ENCODE peak calls at places on chromosome 4, in six cellular contexts. C is transverse colon, W is HCT116, Y is stomach, Z is H1, F is suprapubic skin. S is an unnamed sample. For H3K4me1, the result is how much of the 10 kb centered on the place peaks cover.

GRCh38 chr4:6092131-6092530 is 73.9 kb upstream of the C4orf50 start:
- DNase-seq in W (no peak), F (peak), C (no peak), Y (no peak), Z (no peak), S (peak)

GRCh38 chr4:183455431-183456145 is 11.2 kb downstream of the CDKN2AIP start:
- DNase-seq in Z (no peak), Y (no peak), W (no peak), C (no peak), F (no peak), S (no peak)

GRCh38 chr4:86653237-86653865 is 59.2 kb downstream of the PTPN13 start:
- DNase-seq in F (no peak), Y (no peak), C (peak), Z (peak), W (peak), S (no peak)

GRCh38 chr4:123350191-123350544 is 46.4 kb upstream of the SPRY1 start:
- DNase-seq in Z (no peak), F (no peak), C (peak), W (peak), Y (peak), S (no peak)

GRCh38 chr4:161260819-161261218 is 903.0 kb downstream of the FSTL5 start:
- DNase-seq in Z (no peak), F (no peak), C (no peak), Y (no peak), W (no peak), S (no peak)

GRCh38 chr4:74157116-74157742 is 689 bp upstream of the MTHFD2L start:
- DNase-seq in C (no peak), W (no peak), F (no peak), Y (no peak), Z (no peak), S (no peak)

GRCh38 chr4:98473046-98473445 is 185.4 kb downstream of the TSPAN5 start:
- DNase-seq in Z (no peak), W (no peak), Y (no peak), C (no peak), F (no peak), S (no peak)

GRCh38 chr4:13678186-13678924 is 50.8 kb upstream of the BOD1L1 start:
- DNase-seq in Y (no peak), W (no peak), F (no peak), C (no peak), Z (no peak), S (no peak)

GRCh38 chr4:75939890-75940691 is 722 bp downstream of the NAAA start:
- DNase-seq in F (peak), Z (peak), Y (peak), C (peak), W (peak), S (peak)

GRCh38 chr4:148935179-148935578 is 493.0 kb upstream of the NR3C2 start:
- DNase-seq in W (no peak), C (no peak), Y (no peak), Z (no peak), F (no peak), S (no peak)

GRCh38 chr4:172726001-172726423 is 442.6 kb upstream of the GALNT7 start:
- DNase-seq in W (no peak), C (peak), Y (peak), Z (no peak), F (no peak), S (no peak)

GRCh38 chr4:24511371-24512063 is 72.8 kb downstream of the DHX15 start:
- DNase-seq in F (no peak), C (no peak), Z (no peak), W (no peak), Y (no peak), S (no peak)

GRCh38 chr4:111854494-111855087 is 290.7 kb upstream of the FAM241A start:
- DNase-seq in Z (no peak), C (peak), Y (no peak), W (peak), F (no peak), S (no peak)

GRCh38 chr4:139808381-139809206 is 143.0 kb downstream of the MGST2 start:
- DNase-seq in F (no peak), W (no peak), Z (no peak), C (no peak), Y (no peak), S (no peak)

GRCh38 chr4:7535094-7535493 is 100.4 kb upstream of the PSAPL1 start:
- DNase-seq in C (no peak), W (no peak), F (no peak), Y (no peak), Z (no peak), S (no peak)

GRCh38 chr4:153013202-153013988 is 77.3 kb downstream of the FHDC1 start:
- DNase-seq in C (no peak), F (no peak), Y (no peak), W (no peak), Z (no peak), S (no peak)

GRCh38 chr4:141462361-141462760 is 174.0 kb upstream of the IL15 start:
- DNase-seq in W (no peak), C (no peak), F (no peak), Y (no peak), Z (no peak), S (no peak)

GRCh38 chr4:69689530-69690111 is 36.6 kb upstream of the UGT2A1 start:
- DNase-seq in C (no peak), Y (no peak), Z (no peak), W (peak), F (no peak), S (no peak)

GRCh38 chr4:147103403-147103946 is 157.8 kb upstream of the TTC29 start:
- DNase-seq in Y (no peak), Z (no peak), C (no peak), F (peak), W (no peak), S (peak)

GRCh38 chr4:156992943-156993342 is 21.3 kb upstream of the PDGFC start:
- DNase-seq in Y (no peak), W (no peak), F (no peak), C (no peak), Z (no peak), S (no peak)

GRCh38 chr4:176800891-176801534 is 8.3 kb upstream of the VEGFC start:
- DNase-seq in C (no peak), W (no peak), Z (no peak), Y (no peak), F (no peak), S (no peak)
- TF ChIP-seq POLR2AphosphoS5 in C (no peak), W (no peak), Z (no peak), Y (no peak), F (no peak), S (no peak)

GRCh38 chr4:2936773-2937145 is 26.4 kb downstream of the NOP14 start:
- DNase-seq in Y (no peak), W (no peak), Z (no peak), F (peak), C (no peak), S (peak)

GRCh38 chr4:2934077-2934812 is 29.0 kb downstream of the NOP14 start:
- DNase-seq in Z (no peak), C (peak), W (no peak), F (peak), Y (peak), S (peak)

GRCh38 chr4:2934813-2935761 is 28.1 kb downstream of the NOP14 start:
- DNase-seq in F (peak), Y (peak), W (peak), C (peak), Z (peak), S (peak)

GRCh38 chr4:2937146-2937857 is 25.9 kb downstream of the NOP14 start:
- DNase-seq in F (peak), Z (no peak), W (peak), C (peak), Y (peak), S (peak)

DNA sequence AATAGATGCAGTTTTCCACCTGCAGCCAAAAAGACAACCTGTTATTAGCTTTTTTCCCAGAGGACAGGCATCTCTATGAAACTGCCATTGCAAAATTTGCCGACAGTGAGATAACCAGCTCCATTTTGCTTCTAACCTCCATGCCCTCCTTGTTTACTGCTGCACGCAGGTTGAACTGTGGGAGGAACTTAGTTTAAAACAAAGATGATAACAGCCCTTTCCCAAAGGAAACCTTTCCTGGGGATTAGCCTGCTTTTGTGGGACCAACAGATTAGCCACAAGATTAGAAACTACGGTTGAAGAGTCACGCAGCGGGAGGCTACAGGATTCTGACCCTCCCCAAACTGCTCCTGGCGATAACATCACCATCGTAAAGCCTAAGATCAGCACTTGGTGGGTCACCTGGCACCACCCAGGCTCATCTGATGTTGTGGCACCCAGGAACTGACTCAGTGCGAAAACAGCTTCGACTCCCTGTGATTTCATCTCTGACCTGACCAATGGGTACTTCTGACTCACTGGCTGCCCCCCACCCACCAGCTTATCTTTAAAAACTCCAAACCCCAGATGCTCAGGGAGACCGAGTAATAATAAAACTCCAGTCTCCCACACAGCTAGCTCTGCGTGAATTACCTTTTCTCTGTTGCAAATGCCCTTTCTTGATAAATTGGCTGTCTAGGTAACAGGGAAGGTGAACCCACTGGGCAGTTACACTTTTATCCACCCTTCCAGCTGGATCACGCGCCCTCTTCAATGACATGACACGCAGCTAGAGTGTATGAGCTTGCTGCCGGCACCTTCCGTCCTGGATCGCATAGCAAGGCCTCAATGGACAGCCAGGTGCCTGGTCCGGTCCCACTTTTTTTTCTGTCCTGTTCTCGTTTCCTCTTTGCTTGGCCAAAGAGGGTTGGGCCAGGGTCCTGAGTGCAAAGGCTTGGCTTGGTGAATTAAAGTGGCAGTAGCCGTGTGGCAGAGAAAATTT is 27.2 kb downstream of the NOP14 start:
- DNase-seq in W (peak), C (no peak), Y (peak), Z (no peak), F (peak), S (peak)
- H3K4me1 ChIP-seq in W (under half), C (under half), Y (half or more), Z (under half), F (half or more), S (under half)

GRCh38 chr4:10096201-10096975 is 20.2 kb downstream of the WDR1 start:
- DNase-seq in F (no peak), W (peak), Y (peak), C (peak), Z (no peak), S (peak)

GRCh38 chr4:10098770-10099139 is 17.8 kb downstream of the WDR1 start:
- DNase-seq in Z (no peak), W (peak), F (no peak), Y (no peak), C (no peak), S (no peak)

GRCh38 chr4:10096976-10097330 is 19.6 kb downstream of the WDR1 start:
- DNase-seq in W (no peak), C (no peak), Y (no peak), F (no peak), Z (no peak), S (no peak)

GRCh38 chr4:10099521-10100325 is 16.9 kb downstream of the WDR1 start:
- DNase-seq in C (no peak), W (no peak), Z (no peak), F (no peak), Y (no peak), S (no peak)

DNA sequence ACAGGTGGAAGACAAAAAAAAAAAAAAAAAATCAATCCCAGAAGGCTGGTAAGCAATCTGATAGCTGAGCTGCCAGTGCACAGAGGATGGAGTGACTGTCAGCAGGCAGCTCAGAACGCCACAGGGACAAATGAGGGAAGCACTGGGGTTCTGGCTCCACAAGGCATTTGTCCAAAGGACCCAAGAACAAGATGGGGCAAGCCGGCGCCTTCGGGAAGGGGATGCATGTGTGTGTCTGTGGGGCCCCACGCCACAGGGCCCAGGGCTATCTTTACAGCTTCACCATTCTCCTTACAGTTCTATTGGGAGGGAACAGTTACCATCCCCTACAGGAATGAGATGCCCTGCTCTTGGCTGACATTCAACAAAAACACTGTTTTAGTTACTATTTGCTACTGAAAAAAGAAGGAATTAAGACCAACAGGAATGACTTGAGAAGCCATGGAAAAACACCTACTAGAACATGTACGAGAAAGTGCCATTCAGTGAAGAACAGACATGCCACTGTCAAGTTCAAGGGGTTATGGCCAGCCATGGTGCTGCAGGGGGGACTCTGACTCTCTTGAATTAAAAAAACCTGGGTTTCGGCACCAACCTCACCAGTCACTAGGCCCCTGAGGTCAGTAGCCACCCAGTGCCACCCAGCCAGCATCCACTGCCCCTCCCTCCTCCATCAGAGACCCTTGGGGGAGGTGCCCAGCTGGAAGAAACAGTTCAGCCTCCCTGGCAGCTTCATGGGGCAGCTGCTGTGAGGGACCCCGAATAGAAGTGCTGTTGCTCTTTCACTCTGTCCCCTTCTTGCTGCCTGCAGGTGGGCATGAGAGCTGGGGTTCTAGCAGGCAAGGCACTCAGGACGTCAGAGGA is 18.5 kb downstream of the WDR1 start:
- DNase-seq in Y (no peak), C (no peak), F (no peak), W (no peak), Z (no peak), S (no peak)
- TF ChIP-seq POLR2AphosphoS5 in Y (no peak), C (no peak), F (no peak), W (no peak), Z (peak), S (no peak)

GRCh38 chr4:89293299-89293698 is 14.3 kb downstream of the GPRIN3 start:
- DNase-seq in F (no peak), Y (no peak), Z (no peak), C (no peak), W (no peak), S (no peak)

GRCh38 chr4:89296399-89296798 is 11.2 kb downstream of the GPRIN3 start:
- DNase-seq in Y (no peak), C (no peak), W (no peak), Z (no peak), F (no peak), S (no peak)

GRCh38 chr4:89296871-89297270 is 10.7 kb downstream of the GPRIN3 start:
- DNase-seq in F (no peak), W (no peak), Z (no peak), Y (no peak), C (no peak), S (no peak)

GRCh38 chr4:89294583-89295244 is 12.9 kb downstream of the GPRIN3 start:
- DNase-seq in Z (no peak), C (no peak), F (no peak), Y (no peak), W (no peak), S (no peak)

DNA sequence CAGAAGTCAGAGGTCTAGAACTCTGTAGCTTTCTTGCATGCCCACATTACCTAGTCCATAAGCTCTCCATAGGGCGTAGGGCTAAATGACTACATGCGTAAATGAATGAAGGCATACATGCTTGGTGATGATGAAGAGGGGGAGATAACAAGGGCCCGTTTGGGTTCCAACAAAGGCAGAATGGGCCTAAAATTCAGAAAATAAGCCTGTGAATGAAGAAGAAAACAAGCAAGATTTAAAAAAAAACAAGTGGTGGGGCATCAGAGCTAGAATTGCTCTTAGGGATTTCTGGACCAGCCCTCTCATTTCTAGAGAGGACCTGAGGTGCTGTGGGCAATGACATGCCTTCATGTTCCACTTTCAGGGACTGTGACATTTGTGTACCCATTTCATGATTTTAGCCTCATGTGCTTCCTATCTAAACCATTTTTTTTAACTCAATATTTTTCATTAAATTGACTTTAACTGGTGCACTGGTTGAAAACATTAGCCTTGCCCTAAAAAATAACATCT is 12.1 kb downstream of the GPRIN3 start:
- DNase-seq in Z (no peak), C (no peak), Y (no peak), W (no peak), F (no peak), S (no peak)
- H3K4me1 ChIP-seq in Z (under half), C (under half), Y (under half), W (under half), F (under half), S (under half)

GRCh38 chr4:2436761-2437474 is 18.2 kb downstream of the CFAP99 start:
- DNase-seq in Y (no peak), W (no peak), C (no peak), Z (peak), F (no peak), S (no peak)
- TF ChIP-seq POLR2AphosphoS5 in Y (no peak), W (no peak), C (no peak), Z (no peak), F (no peak), S (no peak)

DNA sequence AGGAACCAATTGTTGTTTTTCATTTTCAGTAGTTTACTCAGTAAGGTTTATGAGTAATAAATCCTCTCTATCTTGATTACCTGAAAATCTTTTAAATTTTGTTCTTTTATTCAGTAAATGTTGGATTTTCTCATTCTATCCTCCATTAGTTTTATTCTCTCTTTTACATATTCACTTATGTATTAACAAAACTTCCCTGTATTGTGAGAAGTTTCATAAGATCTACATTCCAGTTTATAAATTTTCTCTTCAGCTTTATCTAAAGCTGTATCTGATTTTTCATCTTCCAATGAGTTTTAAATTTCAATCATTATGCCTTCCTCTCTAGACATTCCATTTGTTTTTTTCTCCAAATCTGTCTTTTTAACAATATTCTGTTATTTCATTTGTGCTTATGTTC is 310.2 kb downstream of the UNC5C start:
- DNase-seq in Z (no peak), C (no peak), Y (no peak), W (no peak), F (no peak), S (no peak)
- H3K4me1 ChIP-seq in Z (under half), C (under half), Y (under half), W (under half), F (under half), S (under half)